ENCODE peak calls at places on chromosome 10, in seven cellular contexts. C is H1, N is MM.1S, Q is HCT116, J is GM12878, V is astrocyte, L is IMR-90. U is an unnamed sample.

GRCh38 chr10:89659185-89660131 is 14.4 kb upstream of the PANK1 start:
- DNase-seq in C (no peak), N (no peak), Q (no peak), J (peak), V (peak), L (peak), U (no peak)

GRCh38 chr10:126247454-126247975 is 140.8 kb downstream of the ADAM12 start:
- DNase-seq in C (peak), N (no peak), Q (no peak), J (no peak), V (peak), L (peak), U (peak)

GRCh38 chr10:1399431-1400120 is 337.7 kb downstream of the ADARB2 start:
- DNase-seq in C (no peak), N (no peak), Q (no peak), J (no peak), V (no peak), L (no peak), U (no peak)

GRCh38 chr10:12957081-12957480 is 44.4 kb downstream of the CCDC3 start:
- DNase-seq in C (no peak), N (no peak), Q (no peak), J (no peak), V (no peak), L (no peak), U (no peak)

GRCh38 chr10:44325157-44325556 is 59.7 kb downstream of the CXCL12 start:
- DNase-seq in C (no peak), N (no peak), Q (no peak), J (no peak), V (no peak), L (no peak), U (no peak)

GRCh38 chr10:65041307-65041706 is 1520.1 kb downstream of the REEP3 start:
- DNase-seq in C (no peak), N (no peak), Q (no peak), J (no peak), V (no peak), L (no peak), U (no peak)

GRCh38 chr10:24953350-24954074 is 1.1 kb upstream of the PRTFDC1 start:
- DNase-seq in C (no peak), N (no peak), Q (no peak), J (no peak), V (peak), L (peak), U (no peak)

GRCh38 chr10:11573497-11573896 is 38.0 kb downstream of the USP6NL start:
- DNase-seq in C (no peak), N (no peak), Q (no peak), J (peak), V (peak), L (peak), U (peak)

GRCh38 chr10:116728526-116729096 is 13.8 kb downstream of the HSPA12A start:
- DNase-seq in C (no peak), N (no peak), Q (no peak), J (no peak), V (peak), L (peak), U (no peak)

GRCh38 chr10:14533295-14533694 is 202.6 kb upstream of the FRMD4A start:
- DNase-seq in C (no peak), N (no peak), Q (no peak), J (no peak), V (no peak), L (no peak), U (no peak)

GRCh38 chr10:59508296-59508695 is 145.9 kb upstream of the FAM13C start:
- DNase-seq in C (no peak), N (no peak), Q (peak), J (no peak), V (peak), L (peak), U (no peak)

GRCh38 chr10:103911021-103911459 is 6.9 kb downstream of the STN1 start:
- DNase-seq in C (no peak), N (peak), Q (no peak), J (no peak), V (no peak), L (no peak), U (no peak)

GRCh38 chr10:54469587-54470323 is 331.3 kb downstream of the PCDH15 start:
- DNase-seq in C (no peak), N (peak), Q (no peak), J (no peak), V (no peak), L (no peak), U (no peak)
- H2AFZ ChIP-seq in C (peak), N (peak), Q (no peak), J (no peak), V (no peak), L (no peak), U (no peak)

DNA sequence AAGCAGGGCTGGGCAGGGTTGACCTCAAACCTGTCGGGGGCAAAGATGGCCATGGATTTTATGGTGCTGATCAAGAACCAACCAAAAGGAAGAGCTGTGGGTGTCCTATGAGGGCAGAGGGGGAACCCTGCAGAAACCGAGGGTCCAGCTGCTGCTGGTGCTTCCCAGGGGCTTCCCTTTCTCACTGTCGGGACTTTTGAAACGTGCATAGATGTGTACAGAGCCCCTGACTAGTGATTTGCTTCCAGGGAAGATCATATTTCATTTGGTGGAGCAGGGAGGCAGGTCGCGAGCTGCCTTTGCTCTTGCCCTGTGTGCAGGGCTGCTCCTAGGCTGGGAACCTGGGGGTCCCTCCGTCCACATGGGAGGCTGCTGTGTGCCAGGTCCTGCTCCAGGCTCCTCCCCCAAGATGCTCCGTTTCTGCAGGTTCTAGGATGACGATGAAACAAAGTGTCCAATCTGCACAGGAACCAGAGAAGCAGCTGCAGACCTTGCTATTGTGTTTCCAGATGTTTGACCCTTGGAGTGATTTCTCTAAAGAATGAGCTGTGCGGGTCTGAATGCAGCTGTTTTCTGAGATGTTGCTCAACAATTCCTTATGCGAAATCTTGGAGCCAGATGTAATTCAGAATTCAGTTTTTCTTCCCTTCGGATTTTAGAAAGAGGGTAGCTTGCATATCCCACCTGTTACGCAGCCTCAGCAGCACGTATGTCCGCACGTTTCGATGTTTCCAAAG is 9.4 kb upstream of the INPP5A start:
- DNase-seq in C (no peak), N (no peak), Q (no peak), J (no peak), V (no peak), L (peak), U (no peak)
- TF ChIP-seq CTCF in C (no peak), N (no peak), Q (no peak), J (no peak), V (no peak), L (no peak), U (no peak)

GRCh38 chr10:3537518-3537917 is 247.5 kb downstream of the KLF6 start:
- DNase-seq in C (no peak), N (no peak), Q (no peak), J (no peak), V (no peak), L (no peak), U (no peak)

GRCh38 chr10:3542185-3542611 is 242.8 kb downstream of the KLF6 start:
- DNase-seq in C (no peak), N (no peak), Q (no peak), J (no peak), V (peak), L (peak), U (peak)

GRCh38 chr10:3539696-3540383 is 245.2 kb downstream of the KLF6 start:
- DNase-seq in C (no peak), N (no peak), Q (no peak), J (no peak), V (no peak), L (no peak), U (no peak)

GRCh38 chr10:3538291-3538849 is 246.6 kb downstream of the KLF6 start:
- DNase-seq in C (no peak), N (no peak), Q (no peak), J (no peak), V (peak), L (no peak), U (peak)

GRCh38 chr10:3538850-3539531 is 246.0 kb downstream of the KLF6 start:
- DNase-seq in C (peak), N (no peak), Q (no peak), J (no peak), V (peak), L (peak), U (peak)
- H2AFZ ChIP-seq in C (no peak), N (no peak), Q (no peak), J (no peak), V (peak), L (peak), U (peak)

DNA sequence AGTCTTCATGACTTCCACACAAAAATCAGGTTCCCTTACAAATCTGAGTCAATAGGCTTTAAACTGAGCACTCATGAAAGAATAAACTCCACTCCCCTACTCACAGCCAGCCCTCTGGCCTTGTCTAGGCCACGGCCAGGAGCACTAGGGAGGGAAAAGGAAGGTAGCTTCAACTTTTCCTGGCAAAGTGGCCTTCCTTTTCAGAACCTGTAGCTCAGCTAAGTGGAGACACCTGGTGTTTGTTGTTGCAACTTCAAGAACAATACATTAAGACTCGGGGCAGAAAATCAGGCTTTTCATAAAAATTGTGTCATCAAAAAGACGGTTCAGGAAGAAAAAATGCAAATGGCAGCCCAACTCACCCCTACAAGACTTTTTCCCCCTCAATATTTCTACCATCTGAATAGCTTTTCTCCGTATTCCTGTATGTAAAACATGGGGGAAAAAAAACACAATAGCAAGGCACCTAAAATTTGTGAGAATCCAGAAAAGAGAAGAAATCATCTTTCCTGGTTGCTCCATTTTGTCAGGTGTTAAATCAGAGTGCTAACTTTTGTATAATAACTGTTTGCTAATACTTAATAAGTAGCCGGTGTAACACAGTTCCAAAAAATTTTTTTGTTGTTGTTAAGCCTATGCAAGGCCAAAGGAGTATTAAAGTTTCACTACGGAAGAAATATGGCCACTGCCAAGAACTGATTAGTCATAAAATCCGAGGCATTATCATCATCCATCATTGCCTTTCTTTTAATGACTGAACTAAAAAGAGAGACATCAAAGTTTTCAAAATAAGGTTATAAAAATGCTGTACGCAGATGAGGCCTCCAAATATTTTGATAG is 66.2 kb upstream of the ARID5B start:
- DNase-seq in C (no peak), N (peak), Q (peak), J (peak), V (peak), L (peak), U (peak)
- TF ChIP-seq CTCF in C (peak), N (peak), Q (peak), J (peak), V (peak), L (peak), U (peak)

GRCh38 chr10:124799196-124799595 is 2.4 kb upstream of the ABRAXAS2 start:
- DNase-seq in C (no peak), N (no peak), Q (no peak), J (no peak), V (no peak), L (no peak), U (no peak)

GRCh38 chr10:124798781-124799180 is 2.8 kb upstream of the ABRAXAS2 start:
- DNase-seq in C (no peak), N (no peak), Q (no peak), J (no peak), V (no peak), L (no peak), U (no peak)

GRCh38 chr10:124798364-124798763 is 3.3 kb upstream of the ABRAXAS2 start:
- DNase-seq in C (no peak), N (no peak), Q (no peak), J (no peak), V (no peak), L (no peak), U (no peak)

DNA sequence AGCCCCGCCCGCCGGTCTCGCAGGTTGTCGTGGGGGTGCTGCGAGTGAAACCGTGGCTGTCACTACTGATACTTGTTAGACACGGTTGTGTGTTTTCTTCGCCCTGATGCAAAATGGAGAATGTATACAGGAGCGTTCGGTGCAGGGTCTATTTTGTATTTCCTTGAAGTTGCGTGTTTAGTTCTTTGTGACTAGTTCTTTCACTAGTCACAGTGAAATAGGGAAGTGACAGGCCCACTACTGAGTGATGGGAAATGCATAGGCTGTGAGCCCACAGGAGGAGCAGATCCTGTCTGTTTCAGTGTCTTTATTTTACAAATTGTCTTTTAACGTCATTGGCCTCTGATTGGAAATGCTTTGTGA is 675 bp downstream of the ABRAXAS2 start:
- DNase-seq in C (no peak), N (no peak), Q (no peak), J (no peak), V (no peak), L (no peak), U (peak)
- H2AFZ ChIP-seq in C (no peak), N (peak), Q (no peak), J (peak), V (peak), L (peak), U (peak)

DNA sequence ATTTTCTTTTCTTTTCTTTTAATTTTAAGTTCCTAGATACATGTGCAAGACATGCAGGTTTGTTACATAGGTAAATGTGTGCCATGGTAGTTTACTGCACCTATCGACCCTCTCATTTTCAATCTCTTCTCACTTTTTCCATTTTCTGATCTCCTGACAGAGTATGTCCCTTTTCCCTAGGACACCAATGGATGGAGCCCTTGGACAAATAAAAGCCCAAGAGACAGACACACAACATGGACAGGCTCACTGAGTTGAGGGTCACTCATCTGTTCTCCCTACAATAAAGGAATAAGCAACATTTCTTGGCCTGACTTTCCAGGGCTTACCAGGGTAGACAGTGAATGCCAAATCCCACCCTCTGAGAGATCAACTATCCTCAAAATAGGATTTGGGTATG is 15.2 kb upstream of the UBE2D1 start:
- DNase-seq in C (no peak), N (no peak), Q (no peak), J (no peak), V (no peak), L (no peak), U (no peak)
- TF ChIP-seq CTCF in C (no peak), N (no peak), Q (peak), J (no peak), V (no peak), L (no peak), U (no peak)

GRCh38 chr10:99235872-99236626 is 397 bp upstream of the HPSE2 start:
- DNase-seq in C (no peak), N (no peak), Q (no peak), J (no peak), V (no peak), L (no peak), U (no peak)
- H2AFZ ChIP-seq in C (peak), N (no peak), Q (no peak), J (no peak), V (no peak), L (no peak), U (no peak)

GRCh38 chr10:84660340-84661159 is 332.2 kb downstream of the CCSER2 start:
- DNase-seq in C (no peak), N (no peak), Q (no peak), J (no peak), V (no peak), L (no peak), U (no peak)

GRCh38 chr10:84668186-84668763 is 339.9 kb downstream of the CCSER2 start:
- DNase-seq in C (no peak), N (no peak), Q (no peak), J (no peak), V (no peak), L (no peak), U (no peak)

GRCh38 chr10:84665211-84665610 is 336.8 kb downstream of the CCSER2 start:
- DNase-seq in C (no peak), N (no peak), Q (no peak), J (no peak), V (no peak), L (no peak), U (no peak)

DNA sequence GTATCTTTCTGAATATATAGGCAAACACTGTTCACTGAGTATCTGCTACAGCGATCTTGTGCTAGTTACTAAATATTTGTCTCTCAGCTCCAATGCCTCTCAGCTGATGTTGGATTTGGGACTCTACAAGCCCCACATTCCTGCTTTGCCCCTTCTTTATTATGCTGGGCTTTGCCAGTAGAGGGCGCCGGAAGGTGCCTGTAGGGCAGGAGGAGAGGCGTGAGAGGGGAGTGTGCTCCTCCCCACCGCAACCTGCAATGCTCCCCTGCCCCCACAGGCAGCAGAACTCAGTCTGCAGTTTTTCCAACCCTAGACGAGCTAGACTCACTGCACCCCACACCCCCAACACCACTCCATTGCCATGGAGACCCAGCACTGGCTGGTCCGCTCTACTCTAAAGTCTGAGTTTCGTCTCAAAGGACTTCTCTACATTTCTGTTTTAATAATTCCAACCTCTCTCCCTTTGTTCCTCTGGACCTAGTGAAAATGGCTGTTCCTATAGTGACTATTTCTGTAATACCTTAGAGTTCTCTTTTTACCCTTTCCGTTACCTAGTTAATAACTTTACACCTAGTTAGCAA is 337.6 kb downstream of the CCSER2 start:
- DNase-seq in C (peak), N (no peak), Q (peak), J (no peak), V (no peak), L (no peak), U (no peak)
- TF ChIP-seq CTCF in C (peak), N (peak), Q (peak), J (peak), V (no peak), L (peak), U (peak)

GRCh38 chr10:70785190-70785589 is at the start of gene TBATA:
- DNase-seq in C (no peak), N (no peak), Q (no peak), J (no peak), V (no peak), L (no peak), U (no peak)
- H2AFZ ChIP-seq in C (no peak), N (no peak), Q (no peak), J (no peak), V (peak), L (no peak), U (no peak)

GRCh38 chr10:74969530-74969929 is 141.9 kb upstream of the SAMD8 start:
- DNase-seq in C (no peak), N (no peak), Q (no peak), J (no peak), V (no peak), L (no peak), U (no peak)
- TF ChIP-seq CTCF in C (peak), N (no peak), Q (no peak), J (no peak), V (no peak), L (no peak), U (no peak)

U was measured in endothelial cell of umbilical vein.